ENCODE peak calls at places on chromosomes 16 and 17, in eight cellular contexts. V is aorta, S is GM12865, O is body of pancreas, X is hepatocyte, W is astrocyte of the spinal cord, A is left lung, R is tibial artery. U is an unnamed sample.

GRCh38 chr17:50036455-50037320 is 19.2 kb upstream of the ITGA3 start:
- DNase-seq in V (no peak), S (no peak), O (no peak), X (peak), W (no peak), A (peak), R (no peak), U (no peak)

GRCh38 chr17:58870747-58871146 is 115.1 kb downstream of the PPM1E start:
- DNase-seq in V (no peak), S (peak), O (no peak), X (no peak), W (no peak), A (no peak), R (no peak), U (no peak)

GRCh38 chr17:58323420-58324408 is 4.9 kb downstream of the TSPOAP1 start:
- DNase-seq in V (no peak), S (no peak), O (no peak), X (no peak), W (no peak), A (no peak), R (no peak), U (no peak)

GRCh38 chr17:22128723-22129122 is 436.4 kb downstream of the KCNJ18 start:
- DNase-seq in V (no peak), S (no peak), O (no peak), X (no peak), W (no peak), A (no peak), R (no peak), U (no peak)

GRCh38 chr17:40090234-40091111 is 9.9 kb downstream of the NR1D1 start:
- DNase-seq in V (peak), S (no peak), O (no peak), X (no peak), W (no peak), A (no peak), R (peak), U (no peak)

GRCh38 chr16:27514806-27515205 is 34.9 kb downstream of the GTF3C1 start:
- DNase-seq in V (no peak), S (no peak), O (no peak), X (no peak), W (no peak), A (no peak), R (no peak), U (no peak)

GRCh38 chr17:17029938-17030337 is 12.3 kb upstream of the MPRIP start:
- DNase-seq in V (no peak), S (no peak), O (no peak), X (no peak), W (no peak), A (no peak), R (no peak), U (no peak)

GRCh38 chr17:14427914-14428639 is 127.2 kb downstream of the HS3ST3B1 start:
- DNase-seq in V (no peak), S (peak), O (no peak), X (no peak), W (no peak), A (no peak), R (no peak), U (no peak)

GRCh38 chr17:72471296-72471695 is 350.5 kb downstream of the SOX9 start:
- DNase-seq in V (no peak), S (no peak), O (no peak), X (no peak), W (no peak), A (no peak), R (no peak), U (peak)

GRCh38 chr17:279356-279755 is 73.3 kb downstream of the RPH3AL start:
- DNase-seq in V (peak), S (no peak), O (no peak), X (no peak), W (no peak), A (no peak), R (no peak), U (no peak)

GRCh38 chr16:582614-583331 is 7.1 kb upstream of the RAB40C start:
- DNase-seq in V (no peak), S (no peak), O (peak), X (no peak), W (no peak), A (no peak), R (no peak), U (no peak)

GRCh38 chr16:74623214-74623842 is 16.4 kb upstream of the GLG1 start:
- DNase-seq in V (no peak), S (peak), O (no peak), X (peak), W (peak), A (no peak), R (no peak), U (peak)

GRCh38 chr16:74936902-74937560 is 47.9 kb downstream of the WDR59 start:
- DNase-seq in V (no peak), S (peak), O (peak), X (peak), W (peak), A (no peak), R (no peak), U (no peak)

GRCh38 chr16:70778901-70779309 is 22.1 kb downstream of the VAC14 start:
- DNase-seq in V (peak), S (no peak), O (peak), X (peak), W (peak), A (no peak), R (peak), U (peak)

GRCh38 chr17:44354582-44355309 is 8.9 kb downstream of the FAM171A2 start:
- DNase-seq in V (no peak), S (peak), O (peak), X (peak), W (no peak), A (no peak), R (no peak), U (no peak)

GRCh38 chr16:16050106-16050505 is 100.7 kb downstream of the ABCC1 start:
- DNase-seq in V (no peak), S (no peak), O (no peak), X (no peak), W (no peak), A (no peak), R (no peak), U (no peak)

GRCh38 chr17:60372790-60373483 is 19.0 kb downstream of the USP32 start:
- DNase-seq in V (no peak), S (peak), O (no peak), X (no peak), W (peak), A (no peak), R (no peak), U (no peak)

GRCh38 chr17:81287155-81287554 is 8.0 kb downstream of the SLC38A10 start:
- DNase-seq in V (no peak), S (no peak), O (no peak), X (no peak), W (no peak), A (no peak), R (no peak), U (no peak)

GRCh38 chr16:81485824-81486554 is 41.4 kb downstream of the CMIP start:
- DNase-seq in V (no peak), S (no peak), O (no peak), X (no peak), W (peak), A (no peak), R (peak), U (no peak)

GRCh38 chr17:78013683-78014467 is 55.4 kb downstream of the TNRC6C start:
- DNase-seq in V (no peak), S (peak), O (peak), X (peak), W (peak), A (no peak), R (peak), U (no peak)

GRCh38 chr17:42783062-42783777 is 2.8 kb downstream of the WNK4 start:
- DNase-seq in V (no peak), S (no peak), O (no peak), X (no peak), W (peak), A (no peak), R (no peak), U (no peak)

GRCh38 chr17:71378036-71378435 is 742.8 kb upstream of the SOX9 start:
- DNase-seq in V (no peak), S (no peak), O (no peak), X (no peak), W (no peak), A (no peak), R (no peak), U (no peak)

GRCh38 chr17:4565209-4566141 is 5.1 kb upstream of the GGT6 start:
- DNase-seq in V (peak), S (peak), O (peak), X (peak), W (peak), A (peak), R (peak), U (no peak)

GRCh38 chr16:15950167-15950854 is 895 bp downstream of the ABCC1 start:
- DNase-seq in V (no peak), S (peak), O (peak), X (peak), W (peak), A (peak), R (peak), U (peak)

GRCh38 chr17:78923660-78924453 is 1.3 kb downstream of the TIMP2 start:
- DNase-seq in V (peak), S (peak), O (peak), X (peak), W (no peak), A (peak), R (peak), U (peak)

GRCh38 chr16:90020838-90021382 is 1.7 kb upstream of the DBNDD1 start:
- DNase-seq in V (no peak), S (peak), O (no peak), X (no peak), W (peak), A (no peak), R (no peak), U (no peak)

GRCh38 chr17:68461589-68461988 is 4.3 kb upstream of the WIPI1 start:
- DNase-seq in V (no peak), S (peak), O (peak), X (no peak), W (no peak), A (no peak), R (no peak), U (no peak)

GRCh38 chr17:57755479-57756070 is 10.5 kb upstream of the CCDC182 start:
- DNase-seq in V (no peak), S (no peak), O (no peak), X (no peak), W (no peak), A (no peak), R (no peak), U (no peak)

GRCh38 chr17:81371910-81372760 is 23.1 kb upstream of the BAHCC1 start:
- DNase-seq in V (no peak), S (no peak), O (peak), X (peak), W (no peak), A (no peak), R (no peak), U (peak)

GRCh38 chr16:25692734-25693508 is 1.2 kb downstream of the HS3ST4 start:
- DNase-seq in V (no peak), S (no peak), O (no peak), X (peak), W (no peak), A (no peak), R (no peak), U (no peak)

GRCh38 chr16:3014971-3015370 is 2.2 kb downstream of the CLDN9 start:
- DNase-seq in V (no peak), S (no peak), O (no peak), X (no peak), W (no peak), A (no peak), R (no peak), U (no peak)

GRCh38 chr17:74513987-74514631 is 17.2 kb downstream of the CD300LB start:
- DNase-seq in V (no peak), S (peak), O (no peak), X (peak), W (peak), A (no peak), R (no peak), U (peak)

GRCh38 chr16:6331770-6332169 is 1000.9 kb upstream of the RBFOX1 start:
- DNase-seq in V (no peak), S (no peak), O (no peak), X (no peak), W (no peak), A (no peak), R (no peak), U (no peak)

GRCh38 chr17:74325376-74325742 is 667 bp upstream of the KIF19 start:
- DNase-seq in V (no peak), S (no peak), O (no peak), X (no peak), W (no peak), A (no peak), R (no peak), U (no peak)

GRCh38 chr17:1386265-1386664 is 13.8 kb downstream of the YWHAE start:
- DNase-seq in V (no peak), S (no peak), O (no peak), X (no peak), W (no peak), A (no peak), R (no peak), U (no peak)

GRCh38 chr17:30382345-30382744 is 3.6 kb downstream of the CPD start:
- DNase-seq in V (no peak), S (no peak), O (no peak), X (no peak), W (no peak), A (no peak), R (no peak), U (no peak)

GRCh38 chr17:30379303-30380105 is 777 bp downstream of the CPD start:
- DNase-seq in V (peak), S (peak), O (peak), X (no peak), W (no peak), A (peak), R (peak), U (peak)

GRCh38 chr17:30380106-30380420 is 1.3 kb downstream of the CPD start:
- DNase-seq in V (no peak), S (peak), O (no peak), X (no peak), W (peak), A (no peak), R (no peak), U (no peak)

GRCh38 chr17:30378797-30379302 is at the start of gene CPD:
- DNase-seq in V (peak), S (peak), O (peak), X (peak), W (peak), A (peak), R (peak), U (peak)

DNA sequence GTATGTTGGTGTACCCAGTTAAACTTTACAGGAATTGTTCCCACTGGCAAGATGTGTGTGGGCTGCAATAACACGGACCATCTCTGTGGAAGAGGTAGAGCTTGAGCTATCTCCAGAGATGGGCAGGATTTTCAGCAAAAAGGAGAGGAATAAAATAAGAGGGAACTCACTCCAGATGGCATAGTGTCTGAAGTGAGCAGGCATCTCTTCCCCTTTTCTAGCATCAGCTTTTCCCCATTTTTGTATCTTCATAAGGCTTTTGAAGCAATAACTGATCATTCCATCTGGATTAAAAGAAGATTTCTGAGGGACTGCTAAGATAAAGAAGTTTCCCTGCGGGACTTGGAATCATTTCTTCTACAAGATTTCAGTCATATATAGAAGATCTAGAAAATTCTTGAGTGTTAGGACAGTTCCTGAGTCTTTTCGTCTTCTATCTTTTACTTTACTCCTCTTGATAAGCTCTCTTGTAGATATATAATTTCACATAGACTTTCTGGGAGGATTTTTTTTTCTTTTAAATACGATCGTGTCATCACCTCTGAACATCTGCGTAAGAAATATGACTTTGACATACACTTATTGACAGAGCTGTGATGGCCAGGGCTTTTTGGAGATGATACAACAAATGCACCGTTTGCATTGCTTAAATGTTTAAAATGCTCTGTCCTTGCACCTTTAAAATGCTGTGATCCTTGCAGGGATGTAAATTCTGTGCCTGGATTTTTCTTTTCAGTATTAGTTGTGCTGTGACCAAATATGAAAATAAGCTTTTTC is 2.1 kb downstream of the CPD start:
- DNase-seq in V (no peak), S (no peak), O (no peak), X (no peak), W (no peak), A (no peak), R (no peak), U (no peak)
- H3K4me3 ChIP-seq in V (peak), S (peak), O (no peak), X (peak), W (peak), A (peak), R (peak), U (no peak)

DNA sequence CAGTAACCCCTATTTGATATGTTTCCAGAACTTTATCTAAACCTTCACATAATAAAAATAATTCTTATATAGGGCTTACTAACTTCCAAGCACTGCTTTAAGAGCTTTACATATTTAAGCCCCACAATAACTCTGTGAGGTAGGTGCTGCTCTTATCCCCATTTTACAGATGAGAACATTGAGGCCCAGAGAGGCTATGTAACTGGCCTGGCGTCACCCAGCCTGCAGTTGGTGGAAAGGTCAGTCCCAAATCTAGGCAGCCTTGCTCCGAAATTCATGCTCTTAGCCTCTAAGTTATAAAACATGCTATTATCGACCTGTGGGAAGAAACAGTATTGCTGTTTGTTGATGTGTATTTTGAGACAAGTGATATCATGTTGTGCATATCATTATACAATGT is 9.0 kb downstream of the NLRC5 start:
- DNase-seq in V (no peak), S (no peak), O (no peak), X (no peak), W (no peak), A (no peak), R (no peak), U (no peak)
- H3K4me3 ChIP-seq in V (no peak), S (no peak), O (no peak), X (no peak), W (no peak), A (no peak), R (no peak), U (no peak)

DNA sequence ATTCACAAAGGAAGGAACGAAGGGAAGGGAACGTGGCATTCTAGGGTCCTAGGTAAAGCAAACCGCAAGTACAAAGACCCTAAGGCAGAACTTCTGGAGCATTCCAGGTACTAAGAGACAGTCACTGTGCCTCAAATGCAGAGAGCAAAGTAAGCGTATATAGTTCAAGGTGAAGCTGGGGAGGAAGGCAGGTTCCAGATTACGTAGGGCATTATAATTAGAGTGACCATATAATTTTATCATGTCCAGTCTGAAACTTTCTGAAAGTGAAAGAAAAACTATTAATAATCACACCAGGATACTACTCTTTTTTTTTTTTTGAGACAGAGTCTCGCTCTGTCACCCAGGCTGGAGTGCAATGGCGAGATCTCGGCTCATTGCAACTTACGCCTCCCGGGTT is 25.7 kb downstream of the METTL16 start:
- DNase-seq in V (no peak), S (no peak), O (peak), X (no peak), W (no peak), A (no peak), R (no peak), U (no peak)
- H3K4me3 ChIP-seq in V (no peak), S (no peak), O (no peak), X (no peak), W (no peak), A (no peak), R (no peak), U (no peak)

GRCh38 chr17:64506576-64507417 is at the start of gene CEP95:
- DNase-seq in V (peak), S (no peak), O (peak), X (peak), W (peak), A (peak), R (peak), U (peak)

GRCh38 chr17:64509179-64509578 is 2.4 kb downstream of the CEP95 start:
- DNase-seq in V (no peak), S (no peak), O (no peak), X (no peak), W (no peak), A (no peak), R (no peak), U (no peak)

GRCh38 chr17:64507418-64507766 is 615 bp downstream of the CEP95 start:
- DNase-seq in V (peak), S (peak), O (peak), X (peak), W (peak), A (no peak), R (no peak), U (peak)

GRCh38 chr17:64506201-64506575 is at the start of gene DDX5:
- DNase-seq in V (peak), S (peak), O (peak), X (peak), W (peak), A (peak), R (peak), U (peak)

DNA sequence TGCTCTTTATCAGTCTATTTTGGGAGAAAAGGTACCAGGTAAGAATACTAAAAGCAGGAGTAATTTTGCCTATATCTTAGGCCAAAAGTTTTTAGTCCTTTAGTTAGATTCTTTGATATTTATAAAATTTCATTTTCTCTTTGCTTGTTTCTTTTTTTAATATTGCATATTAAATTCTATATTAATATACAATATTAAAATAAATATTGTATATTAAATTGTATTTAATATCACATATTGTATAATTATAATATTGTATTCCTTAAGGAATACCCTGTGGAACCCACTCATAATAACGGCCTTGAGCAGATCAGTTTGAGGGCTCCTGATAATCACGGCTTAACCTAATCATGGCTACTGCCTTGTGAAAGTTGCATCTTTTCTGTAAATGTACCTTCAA is 1.9 kb downstream of the CEP95 start:
- DNase-seq in V (no peak), S (no peak), O (no peak), X (no peak), W (no peak), A (no peak), R (no peak), U (no peak)
- H3K4me3 ChIP-seq in V (no peak), S (no peak), O (no peak), X (no peak), W (no peak), A (no peak), R (no peak), U (no peak)

GRCh38 chr17:6462692-6463091 is 18.4 kb downstream of the PIMREG start:
- DNase-seq in V (peak), S (no peak), O (no peak), X (no peak), W (no peak), A (no peak), R (no peak), U (no peak)

GRCh38 chr17:6461792-6462524 is 17.7 kb downstream of the PIMREG start:
- DNase-seq in V (no peak), S (no peak), O (no peak), X (no peak), W (no peak), A (no peak), R (no peak), U (no peak)

GRCh38 chr17:6465206-6466003 is 21.1 kb downstream of the PIMREG start:
- DNase-seq in V (peak), S (no peak), O (no peak), X (no peak), W (no peak), A (no peak), R (no peak), U (no peak)

GRCh38 chr17:6464446-6465041 is 20.3 kb downstream of the PIMREG start:
- DNase-seq in V (peak), S (no peak), O (no peak), X (no peak), W (no peak), A (no peak), R (no peak), U (no peak)

GRCh38 chr17:6463616-6464445 is 19.6 kb downstream of the PIMREG start:
- DNase-seq in V (peak), S (no peak), O (no peak), X (no peak), W (no peak), A (no peak), R (no peak), U (no peak)
- H3K4me3 ChIP-seq in V (no peak), S (no peak), O (no peak), X (no peak), W (no peak), A (no peak), R (no peak), U (no peak)